ENCODE peak calls at places on chromosomes 13 and 19, in ten cellular contexts. E, F, Q, Y, A, K, N, D, R and G are unnamed samples.

GRCh38 chr19:8512115-8512967 is 1.6 kb downstream of the ZNF414 start:
- DNase-seq in D (no peak), R (no peak), E (no peak), F (peak), Y (no peak), A (no peak), K (peak), N (no peak), Q (no peak), G (peak)

GRCh38 chr19:41264581-41265375 is 606 bp downstream of the HNRNPUL1 start:
- DNase-seq in F (peak), E (peak), R (peak), Q (peak), K (peak), D (peak), A (no peak), N (peak), Y (peak), G (peak)

GRCh38 chr19:17025361-17025760 is 1.2 kb downstream of the CPAMD8 start:
- DNase-seq in Q (no peak), R (no peak), K (no peak), Y (no peak), F (no peak), D (no peak), N (peak), E (no peak), A (no peak), G (no peak)

GRCh38 chr19:53873451-53874383 is 6.0 kb downstream of the MYADM start:
- DNase-seq in R (no peak), F (peak), D (no peak), N (no peak), E (no peak), A (no peak), K (no peak), Y (no peak), Q (no peak), G (no peak)

GRCh38 chr19:42291437-42291815 is 10.5 kb upstream of the PRR19 start:
- DNase-seq in Q (no peak), N (no peak), R (peak), E (no peak), D (no peak), Y (no peak), A (no peak), F (no peak), K (no peak), G (no peak)

GRCh38 chr19:51784922-51785690 is 9.9 kb upstream of the FPR3 start:
- DNase-seq in F (no peak), A (peak), R (peak), Q (no peak), D (no peak), E (no peak), Y (peak), N (peak), K (peak), G (no peak)

GRCh38 chr19:49539192-49539952 is 11.6 kb downstream of the RCN3 start:
- DNase-seq in N (no peak), Q (no peak), F (no peak), D (no peak), A (no peak), K (no peak), Y (no peak), E (no peak), R (no peak), G (no peak)

GRCh38 chr19:1782501-1782900 is 29.2 kb downstream of the ONECUT3 start:
- DNase-seq in Y (no peak), E (no peak), F (no peak), R (no peak), Q (no peak), A (no peak), D (no peak), N (no peak), K (no peak), G (no peak)

GRCh38 chr13:29499766-29500165 is 95.7 kb downstream of the SLC7A1 start:
- DNase-seq in D (no peak), Y (no peak), A (no peak), F (no peak), R (no peak), K (no peak), N (no peak), Q (no peak), E (no peak), G (no peak)

GRCh38 chr19:4550479-4551050 is 8.9 kb downstream of the SEMA6B start:
- DNase-seq in F (no peak), R (no peak), K (no peak), N (no peak), E (no peak), Y (no peak), D (no peak), A (no peak), Q (no peak), G (no peak)

GRCh38 chr19:43789029-43789428 is 8.3 kb upstream of the KCNN4 start:
- DNase-seq in R (no peak), N (no peak), K (peak), E (no peak), D (no peak), Q (no peak), A (no peak), Y (no peak), F (no peak), G (no peak)

GRCh38 chr13:63449549-63449948 is 2033.9 kb upstream of the PCDH20 start:
- DNase-seq in Q (no peak), K (no peak), F (no peak), R (no peak), N (no peak), A (no peak), Y (no peak), E (no peak), D (no peak), G (peak)

GRCh38 chr13:22486490-22486889 is 694.3 kb upstream of the SGCG start:
- DNase-seq in Y (no peak), A (no peak), Q (no peak), K (peak), F (no peak), R (no peak), N (no peak), D (no peak), E (no peak), G (no peak)

GRCh38 chr19:45973564-45974338 is at the start of gene NOVA2:
- DNase-seq in Y (peak), F (peak), K (peak), D (peak), R (peak), Q (peak), E (no peak), N (peak), A (peak), G (peak)

GRCh38 chr13:41658057-41658642 is 200.8 kb downstream of the RGCC start:
- DNase-seq in Y (no peak), A (no peak), D (no peak), Q (no peak), F (no peak), R (no peak), K (no peak), E (no peak), N (no peak), G (no peak)

GRCh38 chr13:99310382-99311031 is 3.3 kb upstream of the GPR183 start:
- DNase-seq in E (no peak), D (no peak), F (no peak), R (no peak), N (no peak), Y (no peak), A (no peak), K (no peak), Q (no peak), G (no peak)

GRCh38 chr13:93788456-93788855 is 561.8 kb downstream of the GPC6 start:
- DNase-seq in F (no peak), R (no peak), Q (no peak), D (no peak), K (no peak), E (no peak), A (no peak), N (no peak), Y (no peak), G (no peak)

GRCh38 chr13:75316427-75316826 is 165.5 kb downstream of the TBC1D4 start:
- DNase-seq in N (no peak), D (no peak), A (no peak), K (no peak), F (no peak), Y (no peak), Q (no peak), R (no peak), E (no peak), G (no peak)

GRCh38 chr13:31965361-31966066 is 66.1 kb upstream of the FRY start:
- DNase-seq in Y (no peak), R (no peak), K (peak), F (no peak), D (no peak), A (no peak), Q (no peak), E (no peak), N (no peak), G (no peak)

GRCh38 chr19:18233224-18233825 is 7.1 kb upstream of the PDE4C start:
- DNase-seq in R (peak), E (peak), D (peak), Y (peak), N (peak), F (peak), Q (peak), A (no peak), K (peak), G (peak)

GRCh38 chr13:96082640-96083039 is 7.3 kb upstream of the HS6ST3 start:
- DNase-seq in K (peak), E (no peak), N (no peak), R (no peak), Y (no peak), D (no peak), Q (no peak), F (no peak), A (no peak), G (no peak)